ENCODE peak calls at places on chromosomes 7 and 10, in five cellular contexts. D is lung, K is GM12865, Z is tibial nerve, R is brain microvascular endothelial cell. A is an unnamed sample.

GRCh38 chr7:20374391-20374790 is 43.7 kb downstream of the ITGB8 start:
- DNase-seq in K (no peak), Z (no peak), R (no peak), D (no peak), A (no peak)

GRCh38 chr10:49625411-49625810 is 11.6 kb downstream of the CHAT start:
- DNase-seq in R (no peak), D (no peak), Z (no peak), K (no peak), A (no peak)

GRCh38 chr7:50834679-50835078 is 52.0 kb upstream of the GRB10 start:
- DNase-seq in D (no peak), K (no peak), Z (no peak), R (no peak), A (no peak)

GRCh38 chr7:33743594-33743993 is 161.7 kb upstream of the BMPER start:
- DNase-seq in R (peak), Z (no peak), D (no peak), K (no peak), A (peak)

GRCh38 chr7:45597286-45597984 is 23.3 kb downstream of the ADCY1 start:
- DNase-seq in Z (no peak), D (no peak), K (no peak), R (no peak), A (no peak)

GRCh38 chr10:132146271-132146671 is 40.5 kb upstream of the DPYSL4 start:
- DNase-seq in R (no peak), D (no peak), Z (no peak), K (no peak), A (no peak)

GRCh38 chr7:19117081-19117869 is at the start of gene TWIST1:
- DNase-seq in D (no peak), R (peak), Z (peak), K (no peak), A (peak)

GRCh38 chr7:65216469-65216868 is 157.2 kb upstream of the ZNF92 start:
- DNase-seq in D (peak), K (peak), Z (peak), R (no peak), A (no peak)

GRCh38 chr10:46285966-46286620 is 704 bp upstream of the ANTXRL start:
- DNase-seq in K (no peak), R (no peak), Z (no peak), D (no peak), A (no peak)

GRCh38 chr7:128036226-128036940 is 5.1 kb upstream of the LRRC4 start:
- DNase-seq in K (peak), Z (no peak), R (no peak), D (no peak), A (no peak)

GRCh38 chr7:44415047-44415446 is 75.4 kb downstream of the NUDCD3 start:
- DNase-seq in Z (no peak), K (no peak), R (no peak), D (no peak), A (no peak)

GRCh38 chr10:91617073-91617580 is 15.7 kb downstream of the PPP1R3C start:
- DNase-seq in K (no peak), D (no peak), Z (no peak), R (peak), A (no peak)

GRCh38 chr7:122305475-122306319 is 1.1 kb upstream of the FEZF1 start:
- DNase-seq in R (no peak), K (no peak), D (no peak), Z (no peak), A (no peak)
- H3K4me3 ChIP-seq in R (no peak), K (no peak), D (no peak), Z (peak), A (no peak)

GRCh38 chr7:35717013-35717412 is 22.1 kb upstream of the HERPUD2 start:
- DNase-seq in K (no peak), Z (no peak), D (no peak), R (no peak), A (no peak)

GRCh38 chr7:35714407-35714806 is 19.5 kb upstream of the HERPUD2 start:
- DNase-seq in K (no peak), D (no peak), R (no peak), Z (no peak), A (no peak)

GRCh38 chr7:35716038-35716803 is 21.3 kb upstream of the HERPUD2 start:
- DNase-seq in K (no peak), R (peak), D (no peak), Z (no peak), A (no peak)

GRCh38 chr7:35712563-35713226 is 17.8 kb upstream of the HERPUD2 start:
- DNase-seq in D (no peak), K (no peak), Z (no peak), R (no peak), A (no peak)

DNA sequence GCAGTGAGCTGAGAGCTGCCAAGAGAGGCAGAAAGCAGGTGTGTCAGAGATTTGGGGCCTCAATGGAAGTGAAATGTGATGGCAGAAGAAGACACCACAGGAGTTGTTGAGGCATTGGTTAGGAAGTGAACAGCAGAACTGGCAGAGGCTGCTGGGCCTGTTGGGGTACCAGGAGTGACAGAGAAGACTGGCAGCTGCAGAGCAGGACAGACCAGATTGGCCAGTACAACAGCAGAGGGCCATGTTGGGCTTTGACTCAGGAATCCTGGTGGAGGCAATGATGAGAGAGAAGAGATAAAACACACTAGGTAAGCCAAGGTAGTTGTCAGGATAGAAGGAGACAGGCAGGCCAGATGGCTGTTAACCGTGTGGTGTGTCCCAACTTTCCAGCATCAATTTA is 19.9 kb upstream of the HERPUD2 start:
- DNase-seq in R (no peak), D (no peak), Z (no peak), K (peak), A (no peak)
- TF ChIP-seq CTCF in R (no peak), D (no peak), Z (no peak), K (no peak), A (no peak)

DNA sequence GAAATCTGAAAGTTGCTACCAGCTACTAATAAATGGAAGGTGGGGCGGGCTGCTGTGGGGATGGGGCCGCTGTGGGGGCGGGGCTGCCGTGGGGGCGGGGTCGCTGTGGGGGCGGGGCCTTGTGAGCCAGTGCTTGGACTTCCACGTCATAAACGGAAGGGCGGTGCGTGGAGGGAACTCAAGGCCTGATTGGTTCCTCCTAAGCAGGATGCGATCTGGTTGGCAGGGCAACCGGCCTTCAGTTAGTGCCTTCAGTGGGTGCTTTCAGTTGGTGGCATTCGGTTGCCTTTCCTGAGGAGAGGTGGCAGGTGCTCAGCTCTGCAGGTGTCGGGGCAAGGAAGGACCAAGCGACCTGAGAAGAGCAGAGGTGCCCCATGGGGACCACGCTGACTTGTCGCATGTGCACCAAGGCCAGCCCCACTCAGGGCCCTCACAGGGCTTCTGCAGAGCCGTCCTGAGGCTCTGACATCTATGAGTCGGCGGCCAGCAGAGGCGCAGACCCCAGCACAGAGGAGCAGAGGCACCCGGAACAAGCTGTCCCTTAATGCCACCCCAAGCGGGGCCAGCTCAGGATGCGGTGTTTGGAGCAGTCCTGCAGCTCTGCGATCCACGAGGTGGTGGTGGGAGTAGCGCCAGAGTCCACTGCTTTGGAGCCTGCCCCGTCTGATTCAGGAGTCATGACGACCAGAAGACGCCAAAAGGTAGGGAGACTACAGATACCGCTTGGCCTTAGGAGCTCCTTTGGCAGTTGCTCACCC is 54.4 kb upstream of the PDSS1 start:
- DNase-seq in D (no peak), Z (no peak), R (no peak), K (no peak), A (no peak)
- H3K4me3 ChIP-seq in D (no peak), Z (no peak), R (no peak), K (no peak), A (no peak)

GRCh38 chr7:134693256-134693655 is 46.6 kb downstream of the BPGM start:
- DNase-seq in Z (peak), K (no peak), R (peak), D (no peak), A (peak)
- TF ChIP-seq CTCF in Z (no peak), K (no peak), R (no peak), D (no peak), A (no peak)

GRCh38 chr10:42836771-42837468 is 54.3 kb downstream of the BMS1 start:
- DNase-seq in D (no peak), Z (no peak), K (no peak), R (peak), A (no peak)
- H3K4me3 ChIP-seq in D (no peak), Z (peak), K (no peak), R (peak), A (peak)

GRCh38 chr7:88358534-88358838 is 51.8 kb upstream of the STEAP4 start:
- DNase-seq in R (no peak), Z (no peak), K (no peak), D (no peak), A (no peak)

GRCh38 chr7:88358881-88359280 is 52.2 kb upstream of the STEAP4 start:
- DNase-seq in K (no peak), R (no peak), Z (no peak), D (no peak), A (no peak)

GRCh38 chr7:88354999-88355398 is 48.3 kb upstream of the STEAP4 start:
- DNase-seq in R (no peak), D (no peak), K (no peak), Z (no peak), A (no peak)

GRCh38 chr7:88357794-88358533 is 51.3 kb upstream of the STEAP4 start:
- DNase-seq in R (peak), Z (no peak), D (no peak), K (peak), A (no peak)

DNA sequence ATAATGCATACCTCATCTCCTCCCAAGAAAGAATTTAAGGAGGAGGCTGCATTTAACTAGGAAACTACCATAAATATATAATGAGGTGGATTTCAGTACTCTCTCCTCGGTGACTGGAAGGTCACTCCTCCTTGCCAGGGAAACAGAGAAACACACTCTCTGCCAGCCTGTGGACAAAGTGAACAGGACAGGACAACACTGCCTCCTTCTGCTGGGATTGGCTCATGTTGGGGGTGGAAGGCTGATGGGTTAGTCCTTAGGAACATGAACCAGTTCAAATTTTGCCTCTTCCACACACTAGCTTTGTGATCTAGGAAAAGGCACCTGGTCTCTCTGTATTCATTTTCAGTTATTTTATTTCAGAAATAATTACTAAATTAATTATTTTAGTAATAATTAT is 50.6 kb upstream of the STEAP4 start:
- DNase-seq in D (peak), Z (no peak), R (peak), K (peak), A (no peak)
- TF ChIP-seq CTCF in D (peak), Z (no peak), R (peak), K (no peak), A (no peak)

DNA sequence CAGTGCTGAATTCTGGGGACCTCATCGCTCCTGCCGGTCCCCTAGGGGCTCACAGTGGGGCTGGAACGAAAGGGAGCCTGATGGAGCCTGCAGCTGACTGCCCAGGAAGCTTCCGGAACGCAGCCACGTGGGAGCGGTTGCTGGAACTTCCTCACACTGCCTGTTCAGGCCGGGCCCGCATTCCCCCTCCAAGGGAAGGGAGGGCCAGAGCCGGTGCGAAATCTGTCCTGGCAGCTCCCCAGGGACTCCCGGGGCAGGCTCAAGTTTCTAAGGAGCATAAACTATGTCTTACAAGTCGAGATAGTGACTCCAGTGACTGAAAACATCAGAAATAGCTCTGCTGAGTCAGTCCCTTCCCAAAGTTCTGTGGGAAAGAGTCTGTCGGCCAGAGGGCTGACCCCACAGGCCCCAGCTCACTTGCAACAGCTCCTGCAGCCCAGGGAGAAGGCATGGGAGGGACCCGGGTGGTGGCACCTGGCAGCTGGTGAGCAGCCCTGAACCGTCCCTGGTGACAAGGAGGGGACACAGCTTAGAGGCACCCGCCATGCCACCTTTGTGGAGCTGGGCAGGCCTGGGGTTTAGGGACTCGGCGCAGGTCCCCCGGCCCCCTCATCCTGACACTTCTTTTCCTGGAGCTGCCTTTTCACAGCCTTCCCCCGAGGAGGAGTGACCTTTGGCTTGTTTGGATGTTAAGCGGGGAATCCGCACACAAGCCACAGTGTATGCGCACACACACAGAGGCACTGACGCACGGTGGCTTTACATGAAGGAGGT is 47.6 kb downstream of the PDGFA start:
- DNase-seq in R (peak), D (no peak), Z (no peak), K (no peak), A (peak)
- H3K4me3 ChIP-seq in R (no peak), D (no peak), Z (no peak), K (no peak), A (no peak)

GRCh38 chr10:12348870-12349627 is at the start of gene CAMK1D:
- DNase-seq in K (peak), D (peak), Z (peak), R (peak), A (peak)
- TF ChIP-seq CTCF in K (peak), D (no peak), Z (no peak), R (peak), A (peak)

A was measured in AG09309.